ENCODE peak calls at places on chromosomes 4 and X, in seven cellular contexts. Q, D, B, O, T, V and F are unnamed samples.

GRCh38 chr4:74794341-74794801 is at the start of gene BTC:
- DNase-seq in O (no peak), B (peak), V (peak), D (peak), T (peak), Q (no peak), F (peak)

GRCh38 chr4:155960522-155960921 is 6.9 kb upstream of the CTSO start:
- DNase-seq in Q (peak), B (no peak), O (no peak), V (no peak), T (no peak), D (no peak), F (no peak)

GRCh38 chr4:91961504-91961903 is 342.3 kb upstream of the GRID2 start:
- DNase-seq in V (no peak), O (no peak), B (no peak), D (no peak), Q (no peak), T (no peak), F (no peak)

GRCh38 chr4:84944952-84945351 is 21.5 kb downstream of the WDFY3 start:
- DNase-seq in Q (no peak), B (no peak), O (no peak), D (no peak), T (no peak), V (no peak), F (no peak)

GRCh38 chr4:3389186-3389878 is 52.4 kb upstream of the HGFAC start:
- DNase-seq in T (peak), B (no peak), Q (no peak), V (no peak), D (no peak), O (no peak), F (no peak)

GRCh38 chr4:152014280-152014679 is 253.5 kb upstream of the GATB start:
- DNase-seq in V (no peak), B (no peak), D (no peak), Q (no peak), T (no peak), O (no peak), F (peak)

GRCh38 chr4:156475322-156475721 is 496.3 kb downstream of the PDGFC start:
- DNase-seq in O (peak), Q (no peak), B (peak), D (peak), T (no peak), V (no peak), F (no peak)

GRCh38 chrX:81195712-81196111 is 6.0 kb downstream of the HMGN5 start:
- DNase-seq in T (no peak), Q (peak), D (peak), B (peak), O (peak), V (peak), F (peak)

GRCh38 chrX:48523682-48524081 is 2.1 kb downstream of the EBP start:
- DNase-seq in Q (no peak), T (no peak), O (no peak), D (no peak), B (no peak), V (no peak), F (no peak)

GRCh38 chrX:48520455-48520854 is 1.2 kb upstream of the EBP start:
- DNase-seq in Q (no peak), T (no peak), O (no peak), V (no peak), B (no peak), D (no peak), F (no peak)

GRCh38 chrX:48522291-48522690 is 683 bp downstream of the EBP start:
- DNase-seq in O (no peak), T (no peak), B (no peak), V (no peak), Q (no peak), D (no peak), F (no peak)

GRCh38 chrX:48520976-48521352 is 644 bp upstream of the EBP start:
- DNase-seq in T (no peak), D (no peak), V (peak), O (no peak), Q (no peak), B (no peak), F (no peak)

GRCh38 chrX:48521353-48522243 is at the start of gene EBP:
- DNase-seq in B (peak), O (peak), Q (peak), T (peak), V (peak), D (peak), F (peak)
- TF ChIP-seq POLR2A in B (peak), O (peak), Q (no peak), T (peak), V (peak), D (no peak), F (peak)

GRCh38 chrX:9354918-9355317 is 109.9 kb upstream of the TBL1X start:
- DNase-seq in V (no peak), D (no peak), O (no peak), T (no peak), Q (no peak), B (no peak), F (no peak)

GRCh38 chrX:9349572-9350259 is 115.1 kb upstream of the TBL1X start:
- DNase-seq in D (no peak), Q (no peak), V (no peak), B (no peak), T (no peak), O (no peak), F (no peak)

GRCh38 chrX:9352683-9353430 is 112.0 kb upstream of the TBL1X start:
- DNase-seq in V (peak), D (no peak), T (no peak), O (no peak), B (peak), Q (peak), F (peak)

GRCh38 chrX:9351112-9351511 is 113.7 kb upstream of the TBL1X start:
- DNase-seq in T (no peak), B (no peak), V (no peak), O (no peak), Q (no peak), D (no peak), F (no peak)

DNA sequence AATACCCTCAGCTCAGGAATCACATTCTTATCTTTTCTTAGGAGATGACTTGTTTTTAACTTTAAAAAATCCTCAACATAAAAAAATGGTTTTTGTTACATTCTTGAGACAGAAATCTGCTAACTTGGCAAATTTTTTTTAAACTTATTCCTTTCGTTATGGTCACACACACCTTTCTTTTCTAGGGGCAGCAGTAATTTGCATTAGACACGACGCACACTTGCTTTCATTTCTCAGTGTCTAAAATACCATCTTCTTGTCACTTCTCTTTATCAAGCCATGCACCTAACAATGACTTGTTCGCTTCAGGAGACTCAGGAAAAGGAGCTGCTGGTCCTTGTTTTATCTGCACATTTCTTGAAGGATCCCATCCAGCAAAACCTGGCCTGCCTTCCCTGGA is 112.6 kb upstream of the TBL1X start:
- DNase-seq in O (no peak), Q (no peak), V (peak), D (no peak), T (no peak), B (no peak), F (no peak)
- H3K27ac ChIP-seq in O (no peak), Q (no peak), V (peak), D (no peak), T (no peak), B (no peak), F (peak)

DNA sequence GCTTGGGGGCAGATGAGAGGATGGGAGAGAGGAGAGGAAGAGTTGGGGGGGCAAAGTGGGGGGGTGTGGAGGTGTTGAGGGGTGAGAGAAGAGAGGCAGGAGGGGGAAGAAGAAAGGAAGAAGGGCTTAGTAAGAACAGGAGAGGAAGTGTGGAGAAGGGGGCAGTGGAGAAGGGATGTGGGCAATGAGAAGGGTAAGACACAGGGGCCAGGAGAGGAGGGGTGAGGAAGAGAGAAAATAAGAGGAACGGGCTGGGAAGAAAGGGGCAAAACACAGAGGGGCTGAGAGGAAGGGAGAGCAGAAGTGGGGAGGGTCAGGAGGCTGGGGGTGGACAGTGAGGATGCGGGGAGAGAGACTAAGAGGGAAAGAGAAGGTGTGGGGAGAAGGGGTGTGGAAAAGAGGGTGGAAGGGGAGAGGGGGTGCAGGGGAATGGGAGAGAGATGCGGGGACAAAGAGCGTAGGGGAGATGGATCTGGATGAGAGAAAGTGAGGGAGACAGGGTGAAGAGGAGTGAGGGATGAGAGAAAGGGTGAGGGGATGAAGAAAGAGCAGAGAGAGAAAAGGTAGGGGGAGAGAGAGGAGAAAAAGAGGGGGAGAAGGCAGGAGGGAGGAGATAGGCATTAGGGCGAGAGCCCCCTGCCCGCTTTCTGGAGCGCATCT is 12.9 kb downstream of the SH3KBP1 start:
- DNase-seq in Q (no peak), O (no peak), T (no peak), V (no peak), B (no peak), D (no peak), F (no peak)
- H3K4me3 ChIP-seq in Q (no peak), O (no peak), T (no peak), V (no peak), B (no peak), D (no peak), F (no peak)

GRCh38 chrX:55030490-55031285 is at the start of gene ALAS2:
- DNase-seq in V (peak), T (no peak), B (no peak), D (no peak), Q (no peak), O (no peak), F (no peak)
- TF ChIP-seq POLR2A in V (no peak), T (no peak), B (no peak), D (no peak), Q (no peak), O (no peak), F (no peak)

GRCh38 chr4:159401791-159402380 is 299.0 kb downstream of the RAPGEF2 start:
- DNase-seq in T (no peak), B (no peak), V (no peak), D (no peak), O (peak), Q (no peak), F (no peak)
- H3K27ac ChIP-seq in T (no peak), B (no peak), V (no peak), D (no peak), O (peak), Q (no peak), F (no peak)

DNA sequence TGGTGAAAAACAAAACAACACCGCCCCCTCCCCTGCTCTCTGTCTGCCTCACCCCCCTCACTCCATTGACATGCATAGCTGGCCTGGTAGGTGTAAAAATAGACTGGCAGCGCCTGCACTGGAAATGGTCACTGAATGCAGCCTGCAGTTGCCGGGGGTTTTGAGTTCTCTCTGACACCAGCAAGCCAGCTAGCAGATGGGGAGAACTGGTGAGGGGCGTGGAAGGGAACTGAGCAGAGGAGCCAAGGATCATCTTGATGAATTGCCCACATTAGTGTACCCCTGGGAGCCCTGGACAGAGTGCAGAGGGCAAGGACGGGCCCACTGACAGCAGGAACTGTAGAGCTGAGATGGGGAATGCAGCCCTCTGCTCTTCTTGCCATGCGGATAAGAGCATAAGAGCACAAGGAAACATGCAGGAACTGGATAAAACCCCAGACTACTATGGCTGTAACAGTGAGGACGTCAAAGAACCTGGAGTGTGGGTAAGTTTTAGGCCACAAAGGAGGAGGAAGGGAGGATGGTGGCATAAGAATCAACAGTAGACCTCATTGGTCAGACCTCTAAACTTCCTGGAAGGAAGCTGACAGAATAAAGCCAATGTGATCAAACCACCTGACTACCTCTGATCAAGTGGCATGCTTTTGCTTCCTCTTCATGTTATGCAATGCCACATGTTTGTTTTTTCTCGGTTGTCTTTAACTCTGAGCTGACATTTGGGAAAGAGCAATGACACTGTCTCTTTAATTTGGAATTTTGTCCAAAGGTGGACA is 96.3 kb downstream of the ANK2 start:
- DNase-seq in Q (no peak), O (no peak), D (no peak), T (no peak), V (no peak), B (peak), F (no peak)
- H3K4me3 ChIP-seq in Q (no peak), O (no peak), D (no peak), T (no peak), V (no peak), B (no peak), F (no peak)